ENCODE peak calls at places on chromosome 3, in ten cellular contexts. R is neural crest cell, T is retinal pigment epithelial cell, B is cardiac fibroblast, Z is endothelial cell, S is DND-41, K is mucosa of descending colon, P is GM13976, I is transverse colon, U is progenitor cell of endocrine pancreas. O is an unnamed sample.
A peak's percentile ranks its signal among the peaks of the same experiment; 100 is the strongest.

GRCh38 chr3:171543759-171544284 is 83.6 kb upstream of the TNIK start:
- DNase-seq in B (no peak), Z (no peak), P (no peak), R (no peak), K (no peak), T (no peak), I (no peak), S (no peak), U (no peak), O (no peak)

GRCh38 chr3:34077796-34078195 is 279.4 kb downstream of the PDCD6IP start:
- DNase-seq in B (no peak), Z (no peak), P (no peak), I (no peak), U (no peak), S (no peak), K (no peak), T (no peak), R (no peak), O (no peak)

GRCh38 chr3:158846803-158847465 is 45.1 kb downstream of the MFSD1 start:
- DNase-seq in R (no peak), I (no peak), S (no peak), U (no peak), K (no peak), Z (no peak), P (no peak), B (no peak), T (no peak), O (peak; percentile 35)

GRCh38 chr3:197354195-197355059 is 56.0 kb upstream of the DLG1 start:
- DNase-seq in T (no peak), Z (no peak), R (peak; percentile 17), K (peak; percentile 49), U (no peak), B (peak; percentile 58), S (no peak), P (no peak), I (peak; percentile 49), O (no peak)

GRCh38 chr3:143267984-143268383 is 148.4 kb downstream of the CHST2 start:
- DNase-seq in T (no peak), B (peak; percentile 43), S (no peak), P (no peak), R (no peak), Z (no peak), I (no peak), K (no peak), U (no peak), O (no peak)

GRCh38 chr3:33639889-33640288 is 78.2 kb downstream of the CLASP2 start:
- DNase-seq in T (no peak), R (no peak), Z (no peak), B (no peak), S (no peak), K (no peak), U (no peak), I (no peak), P (no peak), O (no peak)

GRCh38 chr3:22117751-22118346 is 366.8 kb upstream of the ZNF385D start:
- DNase-seq in P (no peak), K (no peak), Z (no peak), U (no peak), S (no peak), T (no peak), B (peak; percentile 85), R (no peak), I (no peak), O (no peak)

GRCh38 chr3:151971814-151972579 is 98.6 kb downstream of the SUCNR1 start:
- DNase-seq in S (no peak), B (peak; percentile 21), K (peak; percentile 27), I (peak; percentile 24), U (no peak), R (no peak), Z (no peak), T (no peak), P (no peak), O (no peak)

GRCh38 chr3:47367631-47368030 is 13.2 kb upstream of the PTPN23 start:
- DNase-seq in T (no peak), I (no peak), Z (no peak), R (no peak), P (no peak), S (no peak), K (no peak), B (no peak), U (no peak), O (no peak)

GRCh38 chr3:47366833-47367232 is 14.0 kb upstream of the PTPN23 start:
- DNase-seq in I (no peak), P (no peak), Z (no peak), S (no peak), B (no peak), R (no peak), U (no peak), T (no peak), K (no peak), O (no peak)

GRCh38 chr3:47362704-47363103 is 18.1 kb upstream of the PTPN23 start:
- DNase-seq in T (no peak), B (peak; percentile 55), U (no peak), K (no peak), Z (peak; percentile 52), R (no peak), S (no peak), P (no peak), I (no peak), O (no peak)

GRCh38 chr3:47370887-47371697 is 9.7 kb upstream of the PTPN23 start:
- DNase-seq in R (peak; percentile 13), I (peak; percentile 23), T (no peak), K (peak; percentile 45), B (no peak), U (no peak), S (peak; percentile 21), P (peak; percentile 84), Z (peak; percentile 45), O (peak; percentile 79)

DNA sequence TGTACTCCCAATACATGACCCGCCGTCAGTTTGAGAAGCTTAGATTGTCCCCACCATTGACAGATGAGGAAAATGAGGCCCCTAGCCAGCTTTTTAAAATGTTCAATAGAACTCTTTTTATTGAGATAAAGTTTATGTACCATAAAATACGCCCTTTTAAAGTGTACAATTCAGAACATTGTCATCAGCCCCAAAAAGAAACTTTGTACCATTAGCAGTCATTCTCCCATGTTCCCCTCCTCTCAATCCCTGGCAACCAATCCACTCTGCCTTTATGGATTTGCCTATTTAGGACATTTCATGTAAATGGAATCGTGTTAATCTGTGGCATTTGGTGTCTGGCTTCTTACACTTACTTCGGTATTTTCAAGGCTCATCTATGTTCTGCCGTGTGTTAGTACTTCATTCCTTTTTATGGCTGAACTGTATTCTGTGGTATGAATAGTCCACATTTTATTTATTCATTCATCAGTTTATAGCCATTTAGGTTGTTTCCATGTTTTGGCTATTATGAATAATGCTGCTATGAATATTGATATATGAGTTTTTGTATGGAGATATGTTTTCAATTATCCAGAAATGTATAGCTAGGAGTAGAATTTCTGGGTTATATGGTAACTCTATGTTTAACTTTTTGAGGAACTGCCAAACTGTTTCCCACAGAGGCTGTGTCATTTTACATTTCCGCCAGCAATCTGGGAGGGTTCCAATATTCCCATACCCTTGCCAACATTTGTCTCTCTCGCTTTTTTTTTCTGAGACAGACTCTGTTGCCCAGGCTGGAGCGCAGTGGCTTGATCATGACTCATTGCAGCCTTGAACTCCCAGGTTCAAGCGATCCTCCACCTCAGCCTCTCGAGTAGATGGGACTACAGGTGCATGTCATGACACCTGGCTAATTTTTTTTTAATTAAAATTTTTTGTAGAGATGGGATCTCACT is 15.3 kb upstream of the PTPN23 start:
- DNase-seq in U (no peak), T (no peak), P (no peak), I (no peak), S (no peak), R (no peak), Z (no peak), K (no peak), B (peak; percentile 80), O (no peak)
- TF ChIP-seq CTCF in U (no peak), T (no peak), P (no peak), I (no peak), S (no peak), R (no peak), Z (no peak), K (no peak), B (no peak), O (no peak)

GRCh38 chr3:139558351-139559170 is 19.0 kb upstream of the RBP1 start:
- DNase-seq in I (no peak), T (no peak), U (no peak), B (no peak), K (no peak), S (no peak), Z (no peak), R (no peak), P (no peak), O (no peak)

GRCh38 chr3:139561959-139562676 is 22.6 kb upstream of the RBP1 start:
- DNase-seq in S (no peak), Z (peak; percentile 55), B (peak; percentile 39), I (peak; percentile 27), T (no peak), R (peak; percentile 34), U (no peak), K (no peak), P (no peak), O (peak; percentile 44)

GRCh38 chr3:139559541-139559940 is 20.0 kb upstream of the RBP1 start:
- DNase-seq in T (no peak), I (no peak), U (no peak), R (no peak), Z (no peak), B (peak; percentile 40), K (no peak), S (no peak), P (no peak), O (no peak)

GRCh38 chr3:139561428-139561827 is 21.9 kb upstream of the RBP1 start:
- DNase-seq in B (no peak), R (no peak), T (no peak), S (no peak), Z (no peak), U (no peak), I (no peak), K (no peak), P (no peak), O (no peak)

DNA sequence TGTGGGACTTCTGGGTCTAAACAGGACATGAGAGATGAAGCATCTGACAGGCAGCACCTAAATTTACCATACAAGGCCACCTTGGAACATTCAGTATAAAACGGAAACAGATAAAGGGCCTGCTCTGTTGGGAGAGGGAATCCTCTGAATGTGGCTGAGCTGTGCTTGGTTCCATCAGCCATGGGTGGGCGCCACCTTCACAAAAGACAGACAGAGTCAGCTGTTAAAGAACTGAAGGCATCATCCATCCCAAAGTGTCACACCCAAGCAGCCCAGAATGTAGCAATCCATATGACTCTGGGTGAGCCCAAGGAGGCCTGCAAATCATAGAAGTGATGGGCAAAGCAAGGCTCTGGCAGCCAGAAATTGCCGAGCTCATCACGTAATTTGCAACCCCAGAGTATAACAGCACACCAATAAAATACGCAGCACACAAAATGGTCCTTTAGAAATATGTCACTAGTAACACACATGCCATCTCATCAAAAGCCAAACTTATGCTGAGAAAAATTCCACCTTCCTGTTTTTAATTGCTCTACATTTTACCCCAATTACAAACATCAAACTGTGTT is 24.8 kb upstream of the RBP1 start:
- DNase-seq in K (no peak), P (no peak), U (no peak), T (no peak), S (no peak), Z (peak; percentile 22), B (peak; percentile 10), I (no peak), R (no peak), O (no peak)
- TF ChIP-seq CTCF in K (no peak), P (peak; percentile 19), U (peak; percentile 31), T (peak; percentile 66), S (peak; percentile 29), Z (peak; percentile 21), B (peak; percentile 22), I (no peak), R (peak; percentile 49), O (no peak)

DNA sequence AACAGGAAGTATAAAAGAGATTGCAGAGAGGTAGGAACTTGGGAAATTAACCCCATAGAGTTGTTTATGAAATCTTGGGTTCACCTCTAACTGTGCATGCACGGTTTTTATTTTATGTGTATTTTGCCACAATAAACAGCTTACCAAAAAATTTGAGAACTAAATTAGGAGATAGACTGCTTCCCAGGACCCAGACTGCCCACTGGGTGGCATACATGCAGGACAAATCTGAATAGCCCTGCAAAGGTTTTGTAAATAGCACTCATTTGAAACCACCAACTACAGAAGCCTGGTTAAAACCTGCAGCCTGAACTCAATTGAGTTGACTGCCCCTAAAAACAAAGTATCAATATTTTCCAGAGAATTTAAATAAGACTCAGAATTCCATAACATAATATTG is 96.4 kb upstream of the SLCO2A1 start:
- DNase-seq in B (peak; percentile 15), I (no peak), Z (no peak), T (no peak), R (no peak), P (no peak), S (no peak), U (no peak), K (no peak), O (no peak)
- TF ChIP-seq CTCF in B (peak; percentile 42), I (no peak), Z (no peak), T (peak; percentile 33), R (no peak), P (no peak), S (no peak), U (no peak), K (no peak), O (no peak)

GRCh38 chr3:14256561-14257342 is 78.1 kb downstream of the LSM3 start:
- DNase-seq in T (no peak), I (peak; percentile 65), P (no peak), R (no peak), Z (no peak), B (no peak), S (no peak), U (no peak), K (peak; percentile 64), O (no peak)
- TF ChIP-seq CTCF in T (peak; percentile 2), I (no peak), P (no peak), R (no peak), Z (no peak), B (no peak), S (no peak), U (no peak), K (no peak), O (no peak)

O was measured in GM10248.